ENCODE peak calls at places on chromosomes 4 and X, in seven cellular contexts. X, B, R, H, S, O and E are unnamed samples.

GRCh38 chr4:135508006-135508714 is 1306.6 kb upstream of the PABPC4L start:
- DNase-seq in B (no peak), H (no peak), X (no peak), S (peak; percentile 0), R (no peak), O (no peak), E (no peak)

GRCh38 chr4:2332201-2332975 is 70.5 kb upstream of the MXD4 start:
- DNase-seq in O (no peak), R (no peak), B (no peak), S (no peak), H (no peak), X (no peak), E (no peak)

GRCh38 chrX:46547857-46548256 is 2.6 kb upstream of the ZNF674 start:
- DNase-seq in S (peak; percentile 10), O (no peak), B (no peak), R (no peak), X (no peak), H (no peak), E (no peak)

GRCh38 chrX:29662759-29663503 is 552.4 kb upstream of the MAGEB2 start:
- DNase-seq in S (peak; percentile 75), R (peak; percentile 3), H (no peak), X (no peak), O (no peak), B (no peak), E (no peak)

GRCh38 chr4:10288830-10289533 is 168.2 kb downstream of the ZNF518B start:
- DNase-seq in X (no peak), O (no peak), S (no peak), R (no peak), B (no peak), H (no peak), E (no peak)

GRCh38 chr4:185820119-185821028 is 8.4 kb upstream of the SORBS2 start:
- DNase-seq in X (no peak), H (no peak), R (no peak), S (no peak), O (no peak), B (no peak), E (no peak)

GRCh38 chrX:120522820-120523219 is 37.9 kb downstream of the CUL4B start:
- DNase-seq in S (no peak), H (no peak), R (no peak), B (no peak), O (no peak), X (no peak), E (no peak)

GRCh38 chr4:5158391-5158770 is 107.1 kb downstream of the STK32B start:
- DNase-seq in H (no peak), B (no peak), O (no peak), R (no peak), S (no peak), X (no peak), E (no peak)

GRCh38 chr4:152430507-152430906 is 105.4 kb downstream of the FBXW7 start:
- DNase-seq in R (no peak), X (no peak), B (no peak), H (no peak), O (no peak), S (no peak), E (no peak)

GRCh38 chr4:152431784-152432183 is 104.1 kb downstream of the FBXW7 start:
- DNase-seq in H (no peak), S (no peak), X (no peak), B (no peak), R (no peak), O (no peak), E (no peak)

GRCh38 chr4:152424980-152425379 is 110.9 kb downstream of the FBXW7 start:
- DNase-seq in H (no peak), O (no peak), S (no peak), R (no peak), X (no peak), B (no peak), E (no peak)

GRCh38 chr4:152431287-152431686 is 104.6 kb downstream of the FBXW7 start:
- DNase-seq in B (no peak), R (no peak), O (no peak), S (no peak), H (no peak), X (no peak), E (no peak)

DNA sequence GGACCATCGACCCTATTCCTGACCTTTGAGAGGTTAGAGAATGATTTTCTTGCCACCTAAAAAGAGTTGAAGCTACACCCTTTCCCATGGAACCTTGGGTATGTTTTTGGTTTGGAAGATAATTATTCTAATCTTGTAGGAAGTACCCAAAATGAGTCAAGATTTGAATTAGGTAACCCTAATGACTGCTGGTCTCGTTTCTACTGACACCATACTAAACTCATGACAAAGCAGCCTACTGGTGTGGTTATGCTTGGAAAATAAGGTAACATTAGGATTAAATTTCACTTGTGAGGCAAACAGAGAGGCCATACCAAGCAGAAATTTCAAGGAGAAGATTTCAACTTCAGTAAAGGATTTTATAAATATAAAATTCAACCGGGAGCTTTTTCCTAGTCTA is 107.9 kb downstream of the FBXW7 start:
- DNase-seq in X (no peak), R (no peak), O (no peak), S (no peak), H (no peak), B (no peak), E (no peak)
- TF ChIP-seq CTCF in X (no peak), R (no peak), O (no peak), S (no peak), H (no peak), B (no peak), E (no peak)

DNA sequence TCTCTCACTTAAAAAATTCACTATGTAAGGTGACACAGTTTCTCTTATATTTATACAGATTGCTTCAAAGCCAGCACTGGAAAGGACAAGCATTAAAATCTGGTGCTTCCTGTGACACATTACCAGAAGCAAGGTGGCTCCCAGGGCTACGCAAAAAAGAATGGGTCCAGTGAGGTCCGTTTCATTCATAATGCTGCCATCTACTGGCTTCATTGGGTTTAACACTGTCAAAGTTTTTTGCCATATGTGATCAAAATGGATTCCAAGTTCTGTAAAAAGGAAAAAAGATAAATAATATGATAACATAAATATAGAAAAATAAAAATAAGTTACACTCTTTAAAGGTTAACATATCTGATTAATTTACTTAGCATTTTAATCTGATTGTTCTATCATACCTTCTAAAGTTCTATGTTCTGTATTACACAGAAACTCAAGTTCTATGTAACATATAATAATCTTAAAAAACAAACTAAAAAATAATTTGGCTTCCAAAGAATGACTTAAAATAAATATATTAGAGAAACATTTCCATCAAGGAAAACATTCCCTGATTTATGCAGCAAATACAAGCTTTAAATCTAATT is 22.1 kb downstream of the YIPF7 start:
- DNase-seq in S (peak; percentile 43), X (peak; percentile 12), H (no peak), O (no peak), B (no peak), R (no peak), E (no peak)
- TF ChIP-seq CTCF in S (peak; percentile 57), X (peak; percentile 76), H (peak; percentile 66), O (peak; percentile 83), B (peak; percentile 63), R (peak; percentile 46), E (peak; percentile 74)

GRCh38 chr4:178192611-178193010 is 750.4 kb upstream of the AGA start:
- DNase-seq in B (no peak), S (no peak), H (no peak), O (no peak), R (no peak), X (no peak), E (no peak)
- TF ChIP-seq CTCF in B (no peak), S (no peak), H (no peak), O (no peak), R (no peak), X (no peak), E (no peak)

DNA sequence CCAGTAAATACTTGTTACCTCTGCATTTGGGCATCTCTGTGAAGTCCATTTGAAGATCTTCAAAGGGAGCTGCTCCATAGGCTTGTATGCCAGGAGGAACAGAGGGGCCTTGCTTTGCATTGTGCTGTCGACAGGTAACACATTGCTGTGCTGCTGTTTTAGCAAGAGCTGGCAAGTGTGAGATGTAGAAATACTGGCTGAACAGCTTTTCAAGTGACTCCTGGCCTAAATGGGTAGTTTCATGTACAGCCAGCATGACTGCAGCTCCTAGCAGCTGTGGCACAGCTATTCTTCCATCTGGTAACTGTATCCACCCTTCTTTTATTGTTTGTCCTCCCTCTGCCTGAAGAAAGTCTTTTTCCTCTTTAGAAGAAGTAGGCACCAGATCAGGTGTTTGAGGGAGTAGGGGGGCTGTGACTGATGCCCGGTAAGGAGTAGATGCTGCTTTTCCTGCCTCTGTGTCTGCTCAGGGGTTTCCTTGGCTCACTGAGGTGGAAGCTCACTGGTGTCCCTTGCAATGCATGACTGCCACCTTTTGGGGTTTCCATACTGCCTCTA is 965.3 kb downstream of the CCSER1 start:
- DNase-seq in H (no peak), R (no peak), B (no peak), O (no peak), X (no peak), S (no peak), E (no peak)
- TF ChIP-seq CTCF in H (no peak), R (no peak), B (no peak), O (no peak), X (no peak), S (no peak), E (no peak)